ENCODE peak calls at places on chromosome 15, in nine cellular contexts. R, I, E, F, A, K, P, Q and S are unnamed samples.

GRCh38 chr15:64009241-64009640 is 37.0 kb downstream of the DAPK2 start:
- DNase-seq in P (no peak), I (no peak), E (no peak), F (no peak), A (no peak), R (no peak), Q (no peak), K (no peak), S (peak)

GRCh38 chr15:89452330-89452836 is 44.0 kb downstream of the RHCG start:
- DNase-seq in Q (no peak), P (no peak), R (no peak), F (no peak), E (no peak), K (no peak), A (no peak), I (no peak), S (no peak)

GRCh38 chr15:73082719-73083275 is 30.5 kb downstream of the NEO1 start:
- DNase-seq in K (no peak), F (no peak), R (no peak), A (no peak), Q (no peak), E (no peak), P (no peak), I (no peak), S (peak)

GRCh38 chr15:99558571-99558970 is 7.2 kb upstream of the MEF2A start:
- DNase-seq in Q (no peak), E (no peak), R (no peak), K (no peak), P (no peak), A (no peak), F (no peak), I (no peak), S (no peak)

GRCh38 chr15:22810033-22810734 is 23.7 kb downstream of the NIPA1 start:
- DNase-seq in P (no peak), R (no peak), A (no peak), F (no peak), Q (no peak), I (no peak), E (no peak), K (no peak), S (no peak)

GRCh38 chr15:72315706-72316370 is 4.1 kb downstream of the CELF6 start:
- DNase-seq in F (no peak), I (no peak), A (no peak), P (no peak), R (no peak), K (no peak), E (no peak), Q (no peak), S (no peak)

GRCh38 chr15:52678468-52679231 is 538 bp downstream of the ATOSA start:
- DNase-seq in A (peak), K (peak), Q (peak), E (no peak), I (peak), R (peak), F (peak), P (peak), S (peak)

GRCh38 chr15:78018968-78019644 is 58.4 kb downstream of the TBC1D2B start:
- DNase-seq in F (no peak), R (no peak), P (no peak), A (no peak), E (no peak), Q (no peak), K (no peak), I (no peak), S (no peak)

GRCh38 chr15:60906275-60906674 is 322.8 kb downstream of the RORA start:
- DNase-seq in E (no peak), P (no peak), A (no peak), F (no peak), Q (no peak), K (no peak), R (no peak), I (no peak), S (no peak)

GRCh38 chr15:62889734-62890505 is 152.6 kb upstream of the TPM1 start:
- DNase-seq in P (no peak), A (no peak), E (no peak), K (peak), F (no peak), R (peak), Q (no peak), I (no peak), S (peak)

GRCh38 chr15:42375941-42376340 is 16.6 kb downstream of the CAPN3 start:
- DNase-seq in I (no peak), R (no peak), E (no peak), F (no peak), K (no peak), A (no peak), P (no peak), Q (no peak), S (no peak)

GRCh38 chr15:38226867-38227266 is 25.8 kb upstream of the SPRED1 start:
- DNase-seq in E (peak), A (peak), P (no peak), I (peak), Q (peak), F (peak), K (peak), R (peak), S (peak)

GRCh38 chr15:70528816-70529215 is 234.5 kb downstream of the UACA start:
- DNase-seq in F (peak), P (peak), A (no peak), Q (no peak), K (no peak), E (no peak), I (no peak), R (no peak), S (no peak)

GRCh38 chr15:77966540-77967290 is 110.8 kb downstream of the TBC1D2B start:
- DNase-seq in F (peak), E (no peak), P (no peak), I (peak), Q (peak), R (peak), A (peak), K (peak), S (peak)

GRCh38 chr15:41603941-41604660 is 45.1 kb downstream of the TYRO3 start:
- DNase-seq in K (peak), P (peak), R (peak), E (no peak), Q (peak), F (peak), A (peak), I (peak), S (peak)

GRCh38 chr15:89112341-89112971 is 24.2 kb downstream of the ABHD2 start:
- DNase-seq in P (no peak), Q (no peak), E (no peak), A (peak), K (peak), R (peak), I (peak), F (no peak), S (no peak)

GRCh38 chr15:65931221-65931620 is 61.9 kb downstream of the RAB11A start:
- DNase-seq in A (no peak), R (no peak), I (peak), P (no peak), Q (no peak), F (no peak), K (no peak), E (no peak), S (no peak)

GRCh38 chr15:63791236-63791635 is 42.5 kb downstream of the HERC1 start:
- DNase-seq in Q (no peak), A (no peak), E (no peak), P (no peak), I (no peak), R (no peak), F (no peak), K (no peak), S (peak)

GRCh38 chr15:101537681-101538080 is 48.2 kb upstream of the PCSK6 start:
- DNase-seq in K (no peak), R (peak), Q (no peak), F (no peak), P (no peak), A (no peak), I (no peak), E (no peak), S (no peak)

GRCh38 chr15:70197945-70198361 is 100.2 kb upstream of the TLE3 start:
- DNase-seq in Q (no peak), K (no peak), R (no peak), P (no peak), F (no peak), I (no peak), A (no peak), E (peak), S (peak)

GRCh38 chr15:98120561-98120960 is 160.1 kb downstream of the ARRDC4 start:
- DNase-seq in A (no peak), K (no peak), F (no peak), P (no peak), R (no peak), E (no peak), Q (no peak), I (no peak), S (peak)

GRCh38 chr15:75145027-75145841 is 56.4 kb upstream of the C15orf39 start:
- DNase-seq in E (no peak), F (no peak), R (no peak), A (no peak), P (no peak), I (peak), K (peak), Q (no peak), S (no peak)

GRCh38 chr15:38076806-38077205 is 142.4 kb downstream of the TMCO5A start:
- DNase-seq in F (no peak), Q (no peak), I (no peak), E (no peak), P (no peak), A (no peak), K (no peak), R (no peak), S (no peak)

GRCh38 chr15:27850961-27851636 is 248.0 kb downstream of the OCA2 start:
- DNase-seq in R (no peak), I (no peak), Q (no peak), P (no peak), A (no peak), E (no peak), F (peak), K (no peak), S (no peak)

DNA sequence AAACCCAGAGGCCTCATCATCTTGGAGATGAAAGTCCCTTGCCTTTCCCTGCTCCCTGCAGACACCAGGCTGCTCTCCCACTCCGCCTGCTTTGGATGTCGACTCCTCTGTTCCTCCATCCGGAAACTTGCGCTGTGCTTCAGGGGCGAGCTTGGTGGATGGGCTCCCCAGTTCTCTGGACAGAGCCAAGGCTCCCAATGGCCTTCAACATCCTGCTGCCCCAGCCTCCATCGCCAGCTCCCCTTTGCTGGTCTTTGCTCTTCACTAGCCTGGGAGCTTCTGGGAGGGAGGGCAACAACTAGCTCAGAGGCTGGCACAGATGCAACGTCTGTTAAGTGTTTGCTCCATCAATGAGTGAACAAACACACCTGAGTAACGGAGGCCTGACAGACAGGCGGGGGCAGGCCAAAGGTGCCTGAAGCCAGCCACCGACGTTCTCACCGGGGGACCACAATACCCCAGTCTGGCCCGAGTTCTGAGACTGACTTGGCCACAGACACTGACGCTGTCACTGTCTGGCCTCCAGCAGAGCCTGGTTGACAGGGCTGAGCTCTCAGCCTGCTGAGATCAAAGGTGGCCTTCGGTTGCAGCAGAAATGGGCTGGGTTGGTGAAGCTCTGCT is 39.0 kb downstream of the RGMA start:
- DNase-seq in A (no peak), F (no peak), R (no peak), K (no peak), E (no peak), Q (no peak), P (no peak), I (no peak), S (no peak)
- TF ChIP-seq CTCF in A (no peak), F (no peak), R (no peak), K (no peak), E (no peak), Q (no peak), P (no peak), I (no peak), S (no peak)

GRCh38 chr15:83284563-83285283 is at the start of gene BNC1:
- DNase-seq in K (no peak), I (no peak), Q (no peak), R (no peak), F (no peak), A (no peak), E (no peak), P (no peak), S (peak)

GRCh38 chr15:83282141-83282540 is 2.3 kb downstream of the BNC1 start:
- DNase-seq in F (no peak), K (no peak), E (no peak), A (no peak), P (no peak), R (no peak), Q (no peak), I (no peak), S (no peak)

GRCh38 chr15:83285284-83285978 is 967 bp upstream of the BNC1 start:
- DNase-seq in I (no peak), Q (no peak), E (no peak), F (no peak), K (no peak), A (no peak), R (no peak), P (no peak), S (no peak)

GRCh38 chr15:83282859-83283812 is 1.3 kb downstream of the BNC1 start:
- DNase-seq in A (peak), E (no peak), K (no peak), R (no peak), F (no peak), I (peak), Q (no peak), P (no peak), S (peak)

GRCh38 chr15:83283813-83284562 is 476 bp downstream of the BNC1 start:
- DNase-seq in I (no peak), F (no peak), R (no peak), K (no peak), Q (no peak), P (no peak), A (no peak), E (no peak), S (peak)
- H3K4me3 ChIP-seq in I (peak), F (peak), R (peak), K (peak), Q (peak), P (peak), A (peak), E (peak), S (peak)

GRCh38 chr15:58077427-58077826 is 11.9 kb upstream of the ALDH1A2 start:
- DNase-seq in I (no peak), R (no peak), K (no peak), A (no peak), F (no peak), P (no peak), Q (no peak), E (no peak), S (peak)
- TF ChIP-seq CTCF in I (no peak), R (no peak), K (peak), A (peak), F (peak), P (no peak), Q (peak), E (peak), S (peak)

DNA sequence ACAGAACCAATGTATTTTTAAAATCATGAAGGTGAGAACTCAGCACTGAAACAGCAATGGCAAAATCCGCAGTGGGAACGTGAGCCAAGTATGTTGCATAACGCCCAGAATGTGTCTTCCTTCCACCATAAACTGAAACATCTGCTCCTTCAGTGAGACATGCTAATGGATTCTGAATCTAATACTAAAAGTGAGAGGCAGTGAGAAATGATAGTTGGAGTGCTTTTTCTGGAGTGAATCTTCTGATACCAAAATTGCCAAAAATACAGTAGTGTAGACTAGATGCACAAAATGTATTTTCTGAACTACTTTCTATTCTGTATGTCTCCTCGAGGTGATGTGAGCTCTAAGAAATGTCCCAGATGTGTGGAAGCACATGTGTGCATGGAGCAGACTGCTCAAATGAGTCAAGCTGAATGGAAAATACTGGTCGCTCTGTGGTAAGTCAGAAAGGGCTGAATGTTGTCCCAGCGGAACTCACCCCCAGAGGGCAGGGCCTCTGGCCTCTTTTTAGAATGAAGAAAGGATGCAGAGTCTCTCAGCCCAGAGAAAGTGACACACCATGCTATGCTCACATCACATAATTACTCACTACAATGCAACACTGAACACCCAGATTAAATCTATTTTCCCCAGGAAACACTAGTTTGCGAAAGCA is 73.0 kb downstream of the ATP10A start:
- DNase-seq in Q (peak), R (peak), A (peak), K (no peak), P (peak), E (no peak), I (peak), F (peak), S (peak)
- H3K4me3 ChIP-seq in Q (no peak), R (no peak), A (no peak), K (no peak), P (peak), E (no peak), I (no peak), F (no peak), S (no peak)

DNA sequence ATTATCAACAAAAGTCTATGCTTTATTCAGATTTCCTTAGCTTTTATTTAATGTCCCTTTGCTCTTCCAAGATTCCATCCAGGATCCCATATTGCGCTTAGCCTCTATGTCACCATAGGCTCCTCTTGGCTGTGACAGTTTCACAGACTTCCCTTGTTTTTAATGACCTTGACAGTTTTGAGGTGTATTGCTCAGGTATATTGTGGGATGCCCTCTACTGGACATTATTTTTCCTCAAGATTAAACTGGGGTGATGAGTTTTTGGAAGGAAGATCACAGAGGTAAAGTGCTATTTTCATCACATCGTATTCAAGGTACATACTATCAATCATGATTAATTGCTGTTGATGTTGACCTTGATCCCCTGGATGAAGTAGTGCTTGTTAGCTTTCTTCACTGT is 99.1 kb upstream of the SMAD3 start:
- DNase-seq in I (no peak), A (no peak), K (no peak), P (no peak), F (no peak), Q (no peak), R (no peak), E (no peak), S (no peak)
- TF ChIP-seq CTCF in I (no peak), A (no peak), K (peak), P (no peak), F (peak), Q (peak), R (no peak), E (peak), S (peak)

DNA sequence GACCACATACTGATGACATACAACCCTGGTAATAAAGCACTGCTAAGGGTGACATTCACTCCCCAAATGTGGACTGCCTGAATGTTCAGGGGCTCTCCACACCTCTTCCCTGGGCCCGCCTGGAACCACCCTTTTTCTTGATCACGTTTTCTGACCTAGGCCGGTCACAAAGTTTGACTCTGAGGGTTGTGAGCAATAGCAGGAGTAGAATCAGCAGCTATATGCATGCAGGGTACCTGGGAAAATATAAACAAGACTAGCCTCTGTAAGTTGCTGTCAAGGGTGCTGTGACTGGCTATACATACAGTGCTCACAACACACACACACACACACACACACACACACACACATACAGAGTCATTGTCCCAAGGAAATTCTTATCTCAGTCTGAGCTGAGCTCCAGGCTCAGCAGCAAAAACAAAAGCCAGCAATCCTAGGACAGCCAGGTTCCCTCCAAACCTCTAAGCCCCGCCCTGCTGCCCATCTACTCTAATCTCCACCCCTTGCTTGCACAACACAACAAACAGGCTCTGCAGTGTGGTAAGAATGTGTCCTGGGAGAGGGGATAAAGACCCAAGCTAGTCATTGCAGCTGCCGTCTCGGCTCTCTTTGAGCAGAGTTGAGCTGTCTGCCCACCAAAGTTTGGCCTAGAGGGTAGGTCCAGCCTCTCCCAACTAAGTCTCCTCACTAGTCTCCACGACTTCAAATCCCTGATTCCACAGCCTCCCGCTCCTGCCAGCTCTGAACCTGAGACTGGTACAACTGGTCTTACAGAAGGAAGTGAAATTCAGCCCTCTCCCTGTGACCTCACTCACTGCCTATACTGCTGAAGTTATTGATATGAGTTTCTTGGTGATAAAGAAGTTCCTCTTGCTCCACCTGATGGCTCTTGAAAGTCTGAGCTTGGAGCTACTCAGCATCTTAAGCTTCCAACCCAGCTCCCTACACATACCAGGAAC is 2.2 kb downstream of the BMF start:
- DNase-seq in R (peak), I (peak), A (no peak), P (peak), E (no peak), F (peak), Q (no peak), K (peak), S (peak)
- H3K4me3 ChIP-seq in R (no peak), I (no peak), A (no peak), P (no peak), E (peak), F (no peak), Q (no peak), K (no peak), S (no peak)